ENCODE peak calls at places on chromosomes 2 and 18, in seven cellular contexts. J is neuronal stem cell, P is IMR-90, N is keratinocyte, O is astrocyte, G is H9, Z is OCI-LY7. U is an unnamed sample.

GRCh38 chr18:33871363-33872025 is 293.5 kb downstream of the ASXL3 start:
- DNase-seq in J (no peak), P (no peak), N (no peak), O (peak; percentile 3), G (no peak), Z (peak; percentile 38), U (no peak)

GRCh38 chr18:50695431-50696176 is 124.2 kb downstream of the MRO start:
- DNase-seq in J (no peak), P (no peak), N (no peak), O (no peak), G (no peak), Z (no peak), U (no peak)

GRCh38 chr18:45321520-45321919 is 293.8 kb upstream of the SLC14A2 start:
- DNase-seq in J (no peak), P (no peak), N (no peak), O (no peak), G (no peak), Z (no peak), U (no peak)

GRCh38 chr18:58858591-58859468 is 5.8 kb upstream of the ZNF532 start:
- DNase-seq in J (no peak), P (no peak), N (no peak), O (no peak), G (no peak), Z (no peak), U (no peak)

GRCh38 chr2:69980408-69980807 is 19.0 kb upstream of the ASPRV1 start:
- DNase-seq in J (no peak), P (peak; percentile 82), N (no peak), O (peak; percentile 35), G (no peak), Z (no peak), U (no peak)

GRCh38 chr2:237594514-237594871 is 4.0 kb upstream of the RAB17 start:
- DNase-seq in J (no peak), P (peak; percentile 25), N (no peak), O (no peak), G (no peak), Z (no peak), U (no peak)

GRCh38 chr2:230457073-230457768 is 41.2 kb downstream of the SP100 start:
- DNase-seq in J (no peak), P (no peak), N (no peak), O (no peak), G (no peak), Z (peak; percentile 26), U (no peak)

GRCh38 chr18:51447351-51447896 is 249.9 kb upstream of the MEX3C start:
- DNase-seq in J (no peak), P (no peak), N (no peak), O (no peak), G (peak; percentile 50), Z (peak; percentile 4), U (no peak)

GRCh38 chr2:42752299-42752698 is 11.6 kb downstream of the OXER1 start:
- DNase-seq in J (no peak), P (no peak), N (no peak), O (no peak), G (no peak), Z (peak; percentile 54), U (peak; percentile 34)

GRCh38 chr2:196274387-196274809 is 103.0 kb upstream of the STK17B start:
- DNase-seq in J (no peak), P (peak; percentile 56), N (no peak), O (no peak), G (no peak), Z (peak; percentile 93), U (no peak)

GRCh38 chr18:37019157-37019571 is 190.2 kb downstream of the KIAA1328 start:
- DNase-seq in J (no peak), P (peak; percentile 11), N (peak; percentile 9), O (peak; percentile 3), G (peak; percentile 41), Z (no peak), U (no peak)

GRCh38 chr2:73685770-73686438 is 43.7 kb upstream of the NAT8 start:
- DNase-seq in J (no peak), P (no peak), N (no peak), O (no peak), G (no peak), Z (no peak), U (peak; percentile 47)

GRCh38 chr2:118865106-118865505 is 17.7 kb upstream of the EN1 start:
- DNase-seq in J (peak; percentile 39), P (peak; percentile 46), N (no peak), O (no peak), G (peak; percentile 69), Z (peak; percentile 55), U (peak; percentile 84)

GRCh38 chr18:23888880-23889279 is 125.7 kb upstream of the TTC39C start:
- DNase-seq in J (no peak), P (no peak), N (no peak), O (no peak), G (no peak), Z (no peak), U (no peak)

GRCh38 chr2:81786809-81787208 is 1482.3 kb upstream of the LRRTM1 start:
- DNase-seq in J (no peak), P (no peak), N (no peak), O (no peak), G (no peak), Z (no peak), U (no peak)

DNA sequence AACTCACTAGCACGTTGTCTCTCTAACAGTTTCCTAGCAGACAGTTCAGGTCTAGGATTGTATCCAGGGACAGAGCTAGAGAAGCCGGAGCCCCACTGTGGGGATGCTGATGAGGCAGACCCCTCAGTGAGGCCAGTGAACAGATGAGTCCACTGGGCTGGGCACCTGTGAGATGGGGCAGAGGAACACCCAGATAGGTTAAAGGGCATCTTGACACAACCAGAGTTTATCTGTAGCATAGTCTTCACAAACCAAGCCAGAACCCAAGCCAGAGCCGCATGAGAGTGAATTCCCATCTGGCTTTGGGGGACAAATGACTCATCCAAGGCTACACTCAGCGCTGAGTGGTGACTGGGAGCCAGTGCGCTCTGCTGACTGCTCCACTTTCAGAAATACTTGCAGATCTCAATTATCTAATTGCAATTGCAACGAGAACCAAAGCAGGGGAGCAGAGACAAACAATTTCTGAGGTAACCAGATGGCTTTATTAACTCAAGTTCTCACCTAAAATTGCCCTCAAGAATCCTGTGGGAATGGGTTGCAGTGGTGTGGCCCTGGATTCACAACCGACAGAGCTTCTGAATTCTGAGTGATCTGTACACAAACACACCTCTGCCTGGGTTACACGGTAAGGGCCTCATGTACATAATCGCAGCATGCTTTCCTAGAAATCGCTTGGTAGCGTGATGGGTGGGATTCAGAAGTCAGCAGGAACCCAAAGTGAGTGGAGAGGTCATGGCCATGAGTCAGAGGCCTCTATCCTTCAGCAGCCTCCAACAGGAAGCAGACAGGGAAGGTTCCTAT is 48.7 kb upstream of the MSH2 start:
- DNase-seq in J (no peak), P (peak; percentile 37), N (no peak), O (peak; percentile 58), G (no peak), Z (no peak), U (peak; percentile 89)
- H2AFZ ChIP-seq in J (peak overlapping the region; percentile 60), P (peak overlapping the region; percentile 73), N (no peak overlapping the region), O (no peak overlapping the region), G (no peak overlapping the region), Z (no peak overlapping the region), U (peak overlapping the region; percentile 0)

GRCh38 chr2:46032161-46032813 is 264.9 kb upstream of the EPAS1 start:
- DNase-seq in J (no peak), P (no peak), N (no peak), O (no peak), G (no peak), Z (no peak), U (no peak)
- H2AFZ ChIP-seq in J (no peak overlapping the region), P (no peak overlapping the region), N (no peak overlapping the region), O (no peak overlapping the region), G (no peak overlapping the region), Z (no peak overlapping the region), U (peak overlapping the region; percentile 6)

DNA sequence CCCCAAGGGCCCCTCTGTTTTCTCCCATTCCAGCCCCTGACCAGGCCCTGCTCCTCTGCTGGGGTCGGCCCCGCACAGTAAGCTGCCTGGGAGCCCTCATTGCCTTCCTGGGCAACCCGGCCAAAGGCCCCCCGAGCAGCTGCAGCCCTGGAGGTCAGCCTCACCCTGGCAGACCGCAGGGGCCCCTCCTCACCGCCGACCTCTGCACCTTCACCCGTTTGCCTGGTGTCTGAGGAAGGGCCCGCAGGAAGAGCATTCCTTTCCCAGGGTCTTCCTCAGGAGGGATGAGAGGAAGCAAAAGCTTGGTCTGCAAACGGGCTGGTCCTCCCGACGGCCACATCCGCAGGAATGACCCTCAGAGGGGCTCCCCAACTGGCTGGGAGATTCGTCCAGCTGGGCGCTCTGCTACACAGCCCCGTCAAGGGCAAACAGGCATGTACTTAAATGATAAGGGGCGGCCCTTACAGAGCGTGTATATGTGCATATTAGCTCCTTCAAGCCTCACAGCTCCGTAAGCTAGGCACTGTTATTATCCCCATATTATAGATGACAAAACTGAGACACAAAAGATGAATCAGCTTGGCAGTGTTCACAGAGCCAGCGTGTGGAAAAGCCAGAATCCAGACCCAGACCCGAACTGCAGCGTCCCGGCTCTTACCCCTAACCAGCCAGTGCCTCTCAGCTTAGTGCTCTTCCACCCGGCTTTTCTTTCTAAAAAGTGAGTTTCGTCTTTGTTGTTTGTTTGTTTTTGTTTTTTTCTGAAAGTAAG is 52.8 kb downstream of the SLC4A1AP start:
- DNase-seq in J (no peak), P (no peak), N (no peak), O (no peak), G (peak; percentile 59), Z (no peak), U (no peak)
- H2AFZ ChIP-seq in J (peak overlapping the region; percentile 86), P (peak overlapping the region; percentile 61), N (peak overlapping the region; percentile 40), O (peak overlapping the region; percentile 35), G (no peak overlapping the region), Z (no peak overlapping the region), U (no peak overlapping the region)

GRCh38 chr2:144939590-144939989 is 419.7 kb upstream of the ZEB2 start:
- DNase-seq in J (no peak), P (no peak), N (no peak), O (no peak), G (no peak), Z (no peak), U (no peak)
- H2AFZ ChIP-seq in J (no peak overlapping the region), P (no peak overlapping the region), N (no peak overlapping the region), O (no peak overlapping the region), G (no peak overlapping the region), Z (no peak overlapping the region), U (peak overlapping the region; percentile 3)

GRCh38 chr2:99688699-99689098 is 198.9 kb upstream of the REV1 start:
- DNase-seq in J (no peak), P (no peak), N (no peak), O (no peak), G (no peak), Z (no peak), U (no peak)

GRCh38 chr2:99691931-99692330 is 202.1 kb upstream of the REV1 start:
- DNase-seq in J (no peak), P (no peak), N (no peak), O (no peak), G (no peak), Z (no peak), U (peak; percentile 29)

GRCh38 chr2:99692785-99693184 is 203.0 kb upstream of the REV1 start:
- DNase-seq in J (no peak), P (no peak), N (no peak), O (no peak), G (peak; percentile 39), Z (peak; percentile 40), U (peak; percentile 51)

GRCh38 chr2:99694331-99694730 is 204.5 kb upstream of the REV1 start:
- DNase-seq in J (no peak), P (no peak), N (no peak), O (no peak), G (no peak), Z (no peak), U (no peak)

GRCh38 chr2:99689135-99689742 is 199.4 kb upstream of the REV1 start:
- DNase-seq in J (no peak), P (no peak), N (no peak), O (no peak), G (no peak), Z (peak; percentile 18), U (peak; percentile 67)
- H2AFZ ChIP-seq in J (no peak overlapping the region), P (no peak overlapping the region), N (no peak overlapping the region), O (no peak overlapping the region), G (no peak overlapping the region), Z (no peak overlapping the region), U (no peak overlapping the region)